ENCODE peak calls at places on chromosomes 16 and 17, in six cellular contexts. One of them, this sample, is unnamed.

GRCh38 chr17:2120550-2121335 is 65.8 kb downstream of the HIC1 start:
- DNase-seq in OCI-LY7: no peak
- DNase-seq in PC-3: no peak
- DNase-seq in astrocyte: no peak
- DNase-seq in MM.1S: no peak
- DNase-seq in fibroblast of lung: no peak
- DNase-seq in this sample: no peak

GRCh38 chr17:6782244-6782643 is 6.2 kb downstream of the FBXO39 start:
- DNase-seq in OCI-LY7: no peak
- DNase-seq in PC-3: no peak
- DNase-seq in astrocyte: no peak
- DNase-seq in MM.1S: no peak
- DNase-seq in fibroblast of lung: no peak
- DNase-seq in this sample: no peak

GRCh38 chr16:47236716-47237115 is 93.0 kb upstream of the NETO2 start:
- DNase-seq in OCI-LY7: no peak
- DNase-seq in PC-3: no peak
- DNase-seq in astrocyte: no peak
- DNase-seq in MM.1S: no peak
- DNase-seq in fibroblast of lung: no peak
- DNase-seq in this sample: no peak

GRCh38 chr17:27504188-27504995 is 48.1 kb downstream of the KSR1 start:
- DNase-seq in OCI-LY7: no peak
- DNase-seq in PC-3: no peak
- DNase-seq in astrocyte: no peak
- DNase-seq in MM.1S: no peak
- DNase-seq in fibroblast of lung: no peak
- DNase-seq in this sample: no peak

GRCh38 chr16:57115504-57116182 is 23.3 kb downstream of the CPNE2 start:
- DNase-seq in OCI-LY7: no peak
- DNase-seq in PC-3: no peak
- DNase-seq in astrocyte: peak
- DNase-seq in MM.1S: no peak
- DNase-seq in fibroblast of lung: peak
- DNase-seq in this sample: peak

GRCh38 chr17:58279736-58280479 is 827 bp downstream of the MPO start:
- DNase-seq in OCI-LY7: no peak
- DNase-seq in PC-3: no peak
- DNase-seq in astrocyte: no peak
- DNase-seq in MM.1S: peak
- DNase-seq in fibroblast of lung: no peak
- DNase-seq in this sample: no peak

GRCh38 chr17:2916362-2916928 is 120.2 kb downstream of the RAP1GAP2 start:
- DNase-seq in OCI-LY7: no peak
- DNase-seq in PC-3: no peak
- DNase-seq in astrocyte: no peak
- DNase-seq in MM.1S: no peak
- DNase-seq in fibroblast of lung: no peak
- DNase-seq in this sample: no peak

GRCh38 chr17:60557805-60558204 is 31.8 kb upstream of the APPBP2 start:
- DNase-seq in OCI-LY7: peak
- DNase-seq in PC-3: no peak
- DNase-seq in astrocyte: no peak
- DNase-seq in MM.1S: peak
- DNase-seq in fibroblast of lung: no peak
- DNase-seq in this sample: no peak

GRCh38 chr17:80955673-80956306 is 35.9 kb upstream of the CHMP6 start:
- DNase-seq in OCI-LY7: no peak
- DNase-seq in PC-3: no peak
- DNase-seq in astrocyte: no peak
- DNase-seq in MM.1S: no peak
- DNase-seq in fibroblast of lung: no peak
- DNase-seq in this sample: peak

GRCh38 chr17:27631409-27631755 is 394 bp downstream of the LGALS9 start:
- DNase-seq in OCI-LY7: peak
- DNase-seq in PC-3: no peak
- DNase-seq in astrocyte: no peak
- DNase-seq in MM.1S: no peak
- DNase-seq in fibroblast of lung: no peak
- DNase-seq in this sample: no peak

GRCh38 chr16:3458852-3459361 is 15.4 kb downstream of the NAA60 start:
- DNase-seq in OCI-LY7: peak
- DNase-seq in PC-3: peak
- DNase-seq in astrocyte: no peak
- DNase-seq in MM.1S: peak
- DNase-seq in fibroblast of lung: peak
- DNase-seq in this sample: no peak

GRCh38 chr16:1071561-1072225 is 854 bp upstream of the SSTR5 start:
- DNase-seq in OCI-LY7: no peak
- DNase-seq in PC-3: no peak
- DNase-seq in astrocyte: no peak
- DNase-seq in MM.1S: no peak
- DNase-seq in fibroblast of lung: no peak
- DNase-seq in this sample: no peak

GRCh38 chr17:38421224-38421841 is 6.9 kb upstream of the ARHGAP23 start:
- DNase-seq in OCI-LY7: no peak
- DNase-seq in PC-3: no peak
- DNase-seq in astrocyte: peak
- DNase-seq in MM.1S: no peak
- DNase-seq in fibroblast of lung: peak
- DNase-seq in this sample: peak

GRCh38 chr16:920722-921121 is 50.1 kb downstream of the LMF1 start:
- DNase-seq in OCI-LY7: no peak
- DNase-seq in PC-3: no peak
- DNase-seq in astrocyte: no peak
- DNase-seq in MM.1S: no peak
- DNase-seq in fibroblast of lung: no peak
- DNase-seq in this sample: peak

GRCh38 chr16:69935278-69935711 is 15.8 kb upstream of the CLEC18A start:
- DNase-seq in OCI-LY7: no peak
- DNase-seq in PC-3: no peak
- DNase-seq in astrocyte: peak
- DNase-seq in MM.1S: no peak
- DNase-seq in fibroblast of lung: no peak
- DNase-seq in this sample: no peak

GRCh38 chr17:43774304-43775250 is 4.2 kb downstream of the DUSP3 start:
- DNase-seq in OCI-LY7: no peak
- DNase-seq in PC-3: no peak
- DNase-seq in astrocyte: no peak
- DNase-seq in MM.1S: no peak
- DNase-seq in fibroblast of lung: no peak
- DNase-seq in this sample: no peak

GRCh38 chr17:16461606-16461866 is 30.5 kb downstream of the LRRC75A start:
- DNase-seq in OCI-LY7: no peak
- DNase-seq in PC-3: no peak
- DNase-seq in astrocyte: no peak
- DNase-seq in MM.1S: no peak
- DNase-seq in fibroblast of lung: no peak
- DNase-seq in this sample: no peak

GRCh38 chr17:16464001-16464640 is 27.9 kb downstream of the LRRC75A start:
- DNase-seq in OCI-LY7: no peak
- DNase-seq in PC-3: no peak
- DNase-seq in astrocyte: no peak
- DNase-seq in MM.1S: no peak
- DNase-seq in fibroblast of lung: no peak
- DNase-seq in this sample: no peak

GRCh38 chr17:16464641-16465312 is 27.2 kb downstream of the LRRC75A start:
- DNase-seq in OCI-LY7: no peak
- DNase-seq in PC-3: no peak
- DNase-seq in astrocyte: no peak
- DNase-seq in MM.1S: no peak
- DNase-seq in fibroblast of lung: no peak
- DNase-seq in this sample: no peak

GRCh38 chr17:16462070-16462864 is 29.7 kb downstream of the LRRC75A start:
- DNase-seq in OCI-LY7: no peak
- DNase-seq in PC-3: no peak
- DNase-seq in astrocyte: no peak
- DNase-seq in MM.1S: no peak
- DNase-seq in fibroblast of lung: no peak
- DNase-seq in this sample: no peak

DNA sequence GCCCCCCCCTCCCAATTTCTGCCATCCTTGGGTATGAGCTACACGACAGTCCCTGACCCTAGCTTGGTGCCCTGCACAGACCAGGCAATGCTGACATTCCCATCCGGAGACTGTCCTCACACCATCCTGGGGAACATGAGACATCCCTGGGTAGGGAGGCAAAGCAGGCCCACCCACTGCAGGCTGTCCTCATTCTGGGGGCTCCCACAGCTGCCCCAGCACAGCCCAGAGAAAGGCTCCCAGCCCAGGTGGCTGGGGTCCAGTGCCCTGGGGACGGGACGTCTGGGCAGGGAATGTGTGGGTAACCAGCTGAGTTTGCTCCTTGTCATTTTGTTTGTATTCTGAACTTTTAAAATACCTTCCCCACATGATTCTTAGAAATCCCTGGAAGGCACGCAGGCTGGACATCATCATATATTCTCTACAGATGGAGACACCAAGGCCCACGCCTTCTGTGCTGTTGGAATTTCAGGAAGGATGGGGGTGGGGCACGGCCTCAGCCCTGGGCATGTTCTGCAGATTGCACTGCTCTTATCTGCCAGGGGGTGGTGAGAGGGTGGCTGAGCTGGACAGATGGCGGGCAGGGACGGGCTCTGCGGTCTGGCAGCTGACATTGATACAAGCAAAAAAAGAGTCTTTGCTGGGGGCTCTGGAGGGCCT is 28.5 kb downstream of the LRRC75A start:
- DNase-seq in OCI-LY7: no peak
- DNase-seq in PC-3: peak
- DNase-seq in astrocyte: peak
- DNase-seq in MM.1S: no peak
- DNase-seq in fibroblast of lung: peak
- DNase-seq in this sample: no peak
- TF ChIP-seq CTCF in OCI-LY7: no peak
- TF ChIP-seq CTCF in PC-3: peak
- TF ChIP-seq CTCF in astrocyte: no peak
- TF ChIP-seq CTCF in MM.1S: no peak
- TF ChIP-seq CTCF in fibroblast of lung: no peak
- TF ChIP-seq CTCF in this sample: no peak

GRCh38 chr16:72620853-72621252 is 427.1 kb downstream of the ZFHX3 start:
- DNase-seq in OCI-LY7: no peak
- DNase-seq in PC-3: no peak
- DNase-seq in astrocyte: no peak
- DNase-seq in MM.1S: no peak
- DNase-seq in fibroblast of lung: no peak
- DNase-seq in this sample: no peak

GRCh38 chr16:72621651-72622050 is 426.3 kb downstream of the ZFHX3 start:
- DNase-seq in OCI-LY7: no peak
- DNase-seq in PC-3: no peak
- DNase-seq in astrocyte: no peak
- DNase-seq in MM.1S: no peak
- DNase-seq in fibroblast of lung: peak
- DNase-seq in this sample: no peak

DNA sequence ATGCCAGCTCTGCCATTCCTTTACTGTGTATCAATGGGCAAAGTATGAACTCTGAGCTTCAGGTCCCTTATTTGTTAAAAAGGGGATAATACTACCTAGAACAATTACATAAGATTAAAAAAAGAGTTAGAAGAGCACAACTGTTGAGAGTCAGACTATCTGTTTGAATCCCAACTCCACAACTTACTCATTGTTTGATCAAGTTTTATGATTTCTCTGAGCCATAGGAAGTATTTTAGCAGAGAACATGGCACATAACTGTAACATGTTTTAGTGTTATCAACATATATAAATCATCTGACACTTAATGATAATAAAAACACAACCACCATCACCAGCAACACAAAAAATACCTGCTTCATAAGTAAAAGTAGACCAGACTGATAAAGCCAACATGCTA is 421.3 kb downstream of the ZFHX3 start:
- DNase-seq in OCI-LY7: no peak
- DNase-seq in PC-3: peak
- DNase-seq in astrocyte: no peak
- DNase-seq in MM.1S: no peak
- DNase-seq in fibroblast of lung: no peak
- DNase-seq in this sample: no peak
- H3K4me2 ChIP-seq in OCI-LY7: no peak
- H3K4me2 ChIP-seq in PC-3: peak
- H3K4me2 ChIP-seq in astrocyte: no peak
- H3K4me2 ChIP-seq in MM.1S: no peak
- H3K4me2 ChIP-seq in fibroblast of lung: no peak
- H3K4me2 ChIP-seq in this sample: peak

DNA sequence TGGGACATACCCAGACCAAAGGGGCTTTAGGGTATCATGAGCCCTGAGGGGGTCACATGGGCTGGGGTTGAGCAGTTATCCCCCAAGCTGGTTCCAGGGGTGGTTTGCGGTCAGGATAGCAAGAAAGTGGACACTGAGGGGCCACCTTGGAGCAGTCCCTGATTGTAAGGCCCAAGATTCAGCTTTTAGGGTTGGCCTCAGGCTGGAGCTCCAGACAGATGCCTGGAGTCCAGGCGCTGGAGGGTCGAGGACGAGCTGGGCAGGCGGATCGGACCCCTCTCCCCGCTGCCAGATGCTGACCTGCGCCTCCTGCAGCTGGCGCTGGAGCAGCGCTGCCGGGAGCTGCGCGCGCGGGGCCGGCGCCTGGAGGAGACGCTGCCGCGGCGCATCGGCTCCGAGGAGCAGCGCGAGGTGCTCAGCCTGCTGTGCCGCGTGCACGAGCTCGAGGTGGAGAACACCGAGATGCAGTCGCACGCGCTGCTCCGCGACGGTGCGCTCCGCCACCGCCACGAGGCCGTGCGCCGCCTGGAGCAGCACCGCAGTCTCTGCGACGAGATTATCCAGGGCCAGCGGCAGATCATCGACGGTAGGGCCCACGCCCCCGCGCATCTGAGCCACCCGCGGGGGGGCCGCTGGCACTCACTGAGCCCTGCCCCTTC is 10.0 kb downstream of the BTBD17 start:
- DNase-seq in OCI-LY7: no peak
- DNase-seq in PC-3: no peak
- DNase-seq in astrocyte: no peak
- DNase-seq in MM.1S: no peak
- DNase-seq in fibroblast of lung: no peak
- DNase-seq in this sample: peak
- TF ChIP-seq CTCF in OCI-LY7: no peak
- TF ChIP-seq CTCF in PC-3: no peak
- TF ChIP-seq CTCF in astrocyte: no peak
- TF ChIP-seq CTCF in MM.1S: no peak
- TF ChIP-seq CTCF in fibroblast of lung: no peak
- TF ChIP-seq CTCF in this sample: peak

DNA sequence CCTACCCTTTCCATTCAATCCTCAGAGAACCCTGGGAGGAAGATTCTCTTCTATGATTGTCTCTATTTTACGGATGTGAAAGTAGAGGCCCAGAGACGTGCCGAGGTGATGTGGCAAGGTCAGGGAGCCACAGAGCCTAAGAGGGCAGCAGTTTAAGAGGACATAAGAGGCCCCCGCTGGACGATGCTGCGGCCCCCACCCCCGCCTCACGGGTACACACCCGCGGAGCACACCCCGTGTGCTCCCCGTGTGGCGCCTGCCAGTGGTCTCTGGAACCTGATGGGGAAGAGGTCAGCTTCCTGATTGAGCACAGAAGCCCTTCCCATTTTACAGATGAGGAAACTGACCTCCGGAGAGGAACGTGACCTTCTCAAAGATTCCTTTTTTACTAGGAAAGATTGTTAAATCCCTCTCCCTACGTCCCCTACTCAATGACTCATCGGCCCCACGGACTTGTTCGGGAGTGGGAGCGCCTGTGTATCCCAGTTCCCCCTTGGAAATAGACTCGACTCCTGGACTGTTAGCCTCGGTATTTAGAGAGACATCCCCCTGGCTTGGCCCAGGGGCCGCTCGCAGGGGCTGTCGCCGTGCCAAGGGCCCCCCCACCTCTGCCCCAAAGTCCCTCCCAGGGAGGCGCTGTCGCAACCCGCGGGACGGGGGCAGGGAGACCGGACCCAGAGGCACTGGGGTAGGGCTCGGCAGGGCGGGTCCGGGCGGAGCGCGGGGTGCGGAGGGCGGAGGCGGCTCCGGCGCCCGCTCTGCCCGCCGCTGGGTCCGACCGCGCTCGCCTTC is at the start of gene ABCC3:
- DNase-seq in OCI-LY7: no peak
- DNase-seq in PC-3: peak
- DNase-seq in astrocyte: peak
- DNase-seq in MM.1S: no peak
- DNase-seq in fibroblast of lung: peak
- DNase-seq in this sample: peak
- H3K4me2 ChIP-seq in OCI-LY7: no peak
- H3K4me2 ChIP-seq in PC-3: peak
- H3K4me2 ChIP-seq in astrocyte: peak
- H3K4me2 ChIP-seq in MM.1S: peak
- H3K4me2 ChIP-seq in fibroblast of lung: peak
- H3K4me2 ChIP-seq in this sample: peak